ENCODE peak calls at places on chromosomes 4 and X, in four cellular contexts. L is GM12878, Y is K562, V is HepG2. U is an unnamed sample.

GRCh38 chr4:7815562-7815961 is 124.1 kb downstream of the AFAP1 start:
- DNase-seq in L (no peak), Y (no peak), V (no peak), U (no peak)

GRCh38 chrX:17377047-17377692 is 2.2 kb downstream of the NHS start:
- DNase-seq in L (no peak), Y (no peak), V (no peak), U (no peak)

GRCh38 chr4:24476209-24476781 is 108.1 kb downstream of the DHX15 start:
- DNase-seq in L (no peak), Y (peak; percentile 33), V (no peak), U (no peak)

GRCh38 chr4:19776021-19776459 is 475.7 kb upstream of the SLIT2 start:
- DNase-seq in L (no peak), Y (no peak), V (no peak), U (peak; percentile 11)

GRCh38 chr4:10181745-10182445 is 65.3 kb upstream of the WDR1 start:
- DNase-seq in L (no peak), Y (no peak), V (no peak), U (no peak)

GRCh38 chr4:180363817-180364216 is 1879.4 kb upstream of the TENM3 start:
- DNase-seq in L (no peak), Y (no peak), V (no peak), U (no peak)

GRCh38 chrX:30673405-30673804 is 20.2 kb downstream of the GK start:
- DNase-seq in L (no peak), Y (no peak), V (no peak), U (no peak)

GRCh38 chr4:52713456-52713937 is 37.7 kb downstream of the ERVMER34-1 start:
- DNase-seq in L (no peak), Y (no peak), V (peak; percentile 71), U (no peak)

GRCh38 chrX:23742174-23742692 is 843 bp downstream of the ACOT9 start:
- DNase-seq in L (no peak), Y (peak; percentile 11), V (peak; percentile 32), U (peak; percentile 45)

GRCh38 chr4:153541426-153542096 is 75.4 kb downstream of the TMEM131L start:
- DNase-seq in L (no peak), Y (no peak), V (no peak), U (no peak)

GRCh38 chr4:85591361-85592098 is 116.6 kb downstream of the ARHGAP24 start:
- DNase-seq in L (no peak), Y (no peak), V (no peak), U (no peak)

GRCh38 chr4:139416073-139416673 is 37.7 kb upstream of the RAB33B start:
- DNase-seq in L (no peak), Y (peak; percentile 31), V (peak; percentile 28), U (peak; percentile 39)

GRCh38 chr4:174654634-174655033 is 132.3 kb upstream of the HPGD start:
- DNase-seq in L (no peak), Y (peak; percentile 41), V (no peak), U (no peak)

GRCh38 chrX:11257711-11258110 is 35.5 kb upstream of the AMELX start:
- DNase-seq in L (no peak), Y (no peak), V (no peak), U (no peak)

GRCh38 chr4:97924341-97924958 is 218.8 kb downstream of the STPG2 start:
- DNase-seq in L (no peak), Y (no peak), V (no peak), U (no peak)

GRCh38 chrX:72621163-72621562 is 48.5 kb upstream of the HDAC8 start:
- DNase-seq in L (no peak), Y (no peak), V (no peak), U (no peak)

GRCh38 chrX:110162867-110163266 is 155.0 kb downstream of the AMMECR1 start:
- DNase-seq in L (no peak), Y (no peak), V (no peak), U (no peak)

GRCh38 chr4:158169931-158170690 is 2.7 kb downstream of the GASK1B start:
- DNase-seq in L (no peak), Y (no peak), V (peak; percentile 4), U (no peak)

GRCh38 chrX:138849521-138849920 is 138.0 kb upstream of the FGF13 start:
- DNase-seq in L (no peak), Y (no peak), V (no peak), U (no peak)

GRCh38 chr4:187993827-187994226 is 1.7 kb upstream of the ZFP42 start:
- DNase-seq in L (no peak), Y (peak; percentile 22), V (no peak), U (peak; percentile 5)

GRCh38 chr4:138953962-138954371 is 61.6 kb upstream of the NOCT start:
- DNase-seq in L (no peak), Y (no peak), V (no peak), U (no peak)

GRCh38 chrX:154043003-154043402 is 23.3 kb upstream of the IRAK1 start:
- DNase-seq in L (no peak), Y (no peak), V (no peak), U (no peak)

DNA sequence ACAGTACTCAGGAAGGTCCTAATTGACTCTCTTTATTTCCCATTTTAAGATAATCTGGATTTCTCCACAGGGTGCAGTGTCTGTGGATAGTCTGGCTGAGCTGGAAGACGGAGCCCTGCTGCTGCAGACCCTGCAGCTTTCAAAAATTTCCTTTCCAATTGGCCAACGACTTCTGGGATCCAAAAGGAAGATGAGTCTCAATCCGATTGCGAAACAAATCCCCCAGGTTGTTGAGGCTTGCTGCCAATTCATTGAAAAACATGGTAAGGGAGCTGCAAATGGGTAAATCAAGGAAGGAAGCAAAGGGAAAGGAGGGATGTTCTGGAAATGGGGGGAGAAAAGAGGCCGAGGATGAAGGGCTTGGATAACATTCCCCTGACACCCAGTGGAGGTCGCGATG is 26.0 kb downstream of the ARHGAP36 start:
- DNase-seq in L (no peak), Y (no peak), V (no peak), U (no peak)
- TF ChIP-seq SP1 in L (no peak), Y (no peak), V (no peak), U (no peak)

GRCh38 chrX:133660356-133660755 is 245.1 kb upstream of the GPC4 start:
- DNase-seq in L (no peak), Y (no peak), V (no peak), U (no peak)
- TF ChIP-seq FOXM1 in L (no peak), Y (no peak), V (no peak), U (no peak)

GRCh38 chr4:16758206-16758605 is 140.2 kb downstream of the LDB2 start:
- DNase-seq in L (no peak), Y (no peak), V (no peak), U (no peak)

GRCh38 chr4:16761031-16761430 is 137.4 kb downstream of the LDB2 start:
- DNase-seq in L (no peak), Y (no peak), V (no peak), U (no peak)

GRCh38 chr4:16757080-16757521 is 141.3 kb downstream of the LDB2 start:
- DNase-seq in L (no peak), Y (no peak), V (no peak), U (no peak)

GRCh38 chr4:16758816-16759215 is 139.6 kb downstream of the LDB2 start:
- DNase-seq in L (no peak), Y (no peak), V (no peak), U (no peak)

GRCh38 chr4:16759781-16760459 is 138.5 kb downstream of the LDB2 start:
- DNase-seq in L (no peak), Y (no peak), V (no peak), U (no peak)
- TF ChIP-seq BHLHE40 in L (no peak), Y (no peak), V (no peak), U (no peak)

GRCh38 chr4:4328840-4329239 is 38.8 kb downstream of the ZBTB49 start:
- DNase-seq in L (no peak), Y (no peak), V (no peak), U (no peak)
- TF ChIP-seq SP1 in L (no peak), Y (no peak), V (no peak), U (no peak)

GRCh38 chr4:146641762-146642161 is 3.1 kb downstream of the POU4F2 start:
- DNase-seq in L (no peak), Y (no peak), V (no peak), U (no peak)

GRCh38 chr4:146640459-146641061 is 1.9 kb downstream of the POU4F2 start:
- DNase-seq in L (no peak), Y (no peak), V (no peak), U (no peak)

GRCh38 chr4:146646601-146647000 is 7.9 kb downstream of the POU4F2 start:
- DNase-seq in L (no peak), Y (no peak), V (no peak), U (no peak)

GRCh38 chr4:146640021-146640425 is 1.3 kb downstream of the POU4F2 start:
- DNase-seq in L (no peak), Y (no peak), V (no peak), U (no peak)

GRCh38 chr4:146643812-146644401 is 5.2 kb downstream of the POU4F2 start:
- DNase-seq in L (no peak), Y (peak; percentile 39), V (peak; percentile 6), U (peak; percentile 39)
- TF ChIP-seq FOXM1 in L (no peak), Y (no peak), V (no peak), U (no peak)

GRCh38 chrX:15848576-15848975 is 6.0 kb downstream of the AP1S2 start:
- DNase-seq in L (no peak), Y (no peak), V (no peak), U (no peak)
- TF ChIP-seq BHLHE40 in L (no peak), Y (no peak), V (no peak), U (no peak)

GRCh38 chr4:25958110-25958509 is 44.1 kb downstream of the SMIM20 start:
- DNase-seq in L (no peak), Y (no peak), V (no peak), U (no peak)
- TF ChIP-seq SP1 in L (no peak), Y (no peak), V (no peak), U (no peak)

DNA sequence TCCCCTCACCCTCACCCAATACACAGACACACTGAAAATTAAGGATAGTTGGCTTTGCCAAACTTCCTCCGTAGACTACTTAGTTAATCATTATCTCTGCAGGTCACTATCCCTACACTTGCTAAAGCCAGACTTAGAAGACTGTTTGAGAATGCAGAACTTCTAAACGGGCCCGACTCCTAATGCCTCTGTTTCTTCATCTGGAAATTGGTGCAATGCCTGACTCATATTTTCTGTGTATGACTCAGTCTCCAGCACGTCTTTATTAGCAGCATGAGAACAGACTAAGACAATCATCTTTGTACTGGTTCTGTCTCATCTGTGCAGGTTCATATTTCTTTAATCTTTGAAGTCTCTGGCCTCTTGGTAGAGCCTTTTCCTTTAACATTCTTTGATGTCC is 411.9 kb upstream of the ACTRT1 start:
- DNase-seq in L (no peak), Y (no peak), V (peak; percentile 3), U (no peak)
- TF ChIP-seq FOXM1 in L (no peak), Y (no peak), V (no peak), U (no peak)

GRCh38 chr4:55437356-55437796 is 41.6 kb downstream of the TMEM165 start:
- DNase-seq in L (no peak), Y (peak; percentile 34), V (peak; percentile 31), U (no peak)
- TF ChIP-seq BHLHE40 in L (no peak), Y (peak; percentile 57), V (no peak), U (no peak)

U was measured in HEK293T.